ENCODE peak calls at places on chromosomes 16 and 17, in six cellular contexts. One of them, this sample, is unnamed. For H3K9me3, the result is how much of the 10 kb centered on the place peaks cover.

GRCh38 chr17:66727634-66728570 is 107.0 kb upstream of the CACNG5 start:
- DNase-seq in thoracic aorta: no peak
- DNase-seq in heart right ventricle: peak
- DNase-seq in suprapubic skin: no peak
- DNase-seq in adrenal gland: peak
- DNase-seq in neural progenitor cell: peak
- DNase-seq in this sample: peak

GRCh38 chr17:58932956-58933355 is 173.7 kb downstream of the TRIM37 start:
- DNase-seq in thoracic aorta: no peak
- DNase-seq in heart right ventricle: no peak
- DNase-seq in suprapubic skin: no peak
- DNase-seq in adrenal gland: no peak
- DNase-seq in neural progenitor cell: no peak
- DNase-seq in this sample: no peak

GRCh38 chr16:64933890-64934289 is 188.0 kb downstream of the CDH11 start:
- DNase-seq in thoracic aorta: no peak
- DNase-seq in heart right ventricle: no peak
- DNase-seq in suprapubic skin: no peak
- DNase-seq in adrenal gland: peak
- DNase-seq in neural progenitor cell: peak
- DNase-seq in this sample: no peak

GRCh38 chr16:80824623-80825364 is 20.4 kb upstream of the CDYL2 start:
- DNase-seq in thoracic aorta: no peak
- DNase-seq in heart right ventricle: no peak
- DNase-seq in suprapubic skin: no peak
- DNase-seq in adrenal gland: peak
- DNase-seq in neural progenitor cell: peak
- DNase-seq in this sample: no peak

GRCh38 chr17:73650147-73650546 is 5.9 kb upstream of the SDK2 start:
- DNase-seq in thoracic aorta: no peak
- DNase-seq in heart right ventricle: no peak
- DNase-seq in suprapubic skin: no peak
- DNase-seq in adrenal gland: peak
- DNase-seq in neural progenitor cell: peak
- DNase-seq in this sample: no peak

GRCh38 chr17:50274142-50274944 is at the start of gene TMEM92:
- DNase-seq in thoracic aorta: no peak
- DNase-seq in heart right ventricle: no peak
- DNase-seq in suprapubic skin: no peak
- DNase-seq in adrenal gland: no peak
- DNase-seq in neural progenitor cell: peak
- DNase-seq in this sample: no peak

GRCh38 chr16:18853694-18854093 is 52.3 kb upstream of the ARL6IP1 start:
- DNase-seq in thoracic aorta: no peak
- DNase-seq in heart right ventricle: no peak
- DNase-seq in suprapubic skin: no peak
- DNase-seq in adrenal gland: no peak
- DNase-seq in neural progenitor cell: no peak
- DNase-seq in this sample: no peak

GRCh38 chr16:906296-906695 is 64.5 kb downstream of the LMF1 start:
- DNase-seq in thoracic aorta: no peak
- DNase-seq in heart right ventricle: no peak
- DNase-seq in suprapubic skin: no peak
- DNase-seq in adrenal gland: no peak
- DNase-seq in neural progenitor cell: no peak
- DNase-seq in this sample: no peak

GRCh38 chr17:52995127-52995526 is 827.6 kb upstream of the KIF2B start:
- DNase-seq in thoracic aorta: no peak
- DNase-seq in heart right ventricle: no peak
- DNase-seq in suprapubic skin: no peak
- DNase-seq in adrenal gland: no peak
- DNase-seq in neural progenitor cell: no peak
- DNase-seq in this sample: no peak

GRCh38 chr17:18198530-18198929 is 14.9 kb downstream of the ALKBH5 start:
- DNase-seq in thoracic aorta: no peak
- DNase-seq in heart right ventricle: no peak
- DNase-seq in suprapubic skin: no peak
- DNase-seq in adrenal gland: no peak
- DNase-seq in neural progenitor cell: no peak
- DNase-seq in this sample: no peak

GRCh38 chr16:35252356-35252936 is 1793.0 kb downstream of the TP53TG3F start:
- DNase-seq in thoracic aorta: no peak
- DNase-seq in heart right ventricle: no peak
- DNase-seq in suprapubic skin: no peak
- DNase-seq in adrenal gland: no peak
- DNase-seq in neural progenitor cell: no peak
- DNase-seq in this sample: no peak

GRCh38 chr16:35258381-35258780 is 1799.0 kb downstream of the TP53TG3F start:
- DNase-seq in thoracic aorta: no peak
- DNase-seq in heart right ventricle: no peak
- DNase-seq in suprapubic skin: no peak
- DNase-seq in adrenal gland: no peak
- DNase-seq in neural progenitor cell: no peak
- DNase-seq in this sample: no peak

GRCh38 chr16:35255186-35255803 is 1795.9 kb downstream of the TP53TG3F start:
- DNase-seq in thoracic aorta: no peak
- DNase-seq in heart right ventricle: no peak
- DNase-seq in suprapubic skin: no peak
- DNase-seq in adrenal gland: no peak
- DNase-seq in neural progenitor cell: no peak
- DNase-seq in this sample: no peak

GRCh38 chr16:35255816-35256215 is 1796.4 kb downstream of the TP53TG3F start:
- DNase-seq in thoracic aorta: no peak
- DNase-seq in heart right ventricle: no peak
- DNase-seq in suprapubic skin: no peak
- DNase-seq in adrenal gland: no peak
- DNase-seq in neural progenitor cell: no peak
- DNase-seq in this sample: no peak
- H3K9me3 ChIP-seq in thoracic aorta: under half
- H3K9me3 ChIP-seq in heart right ventricle: under half
- H3K9me3 ChIP-seq in suprapubic skin: under half
- H3K9me3 ChIP-seq in adrenal gland: under half
- H3K9me3 ChIP-seq in neural progenitor cell: under half
- H3K9me3 ChIP-seq in this sample: under half

DNA sequence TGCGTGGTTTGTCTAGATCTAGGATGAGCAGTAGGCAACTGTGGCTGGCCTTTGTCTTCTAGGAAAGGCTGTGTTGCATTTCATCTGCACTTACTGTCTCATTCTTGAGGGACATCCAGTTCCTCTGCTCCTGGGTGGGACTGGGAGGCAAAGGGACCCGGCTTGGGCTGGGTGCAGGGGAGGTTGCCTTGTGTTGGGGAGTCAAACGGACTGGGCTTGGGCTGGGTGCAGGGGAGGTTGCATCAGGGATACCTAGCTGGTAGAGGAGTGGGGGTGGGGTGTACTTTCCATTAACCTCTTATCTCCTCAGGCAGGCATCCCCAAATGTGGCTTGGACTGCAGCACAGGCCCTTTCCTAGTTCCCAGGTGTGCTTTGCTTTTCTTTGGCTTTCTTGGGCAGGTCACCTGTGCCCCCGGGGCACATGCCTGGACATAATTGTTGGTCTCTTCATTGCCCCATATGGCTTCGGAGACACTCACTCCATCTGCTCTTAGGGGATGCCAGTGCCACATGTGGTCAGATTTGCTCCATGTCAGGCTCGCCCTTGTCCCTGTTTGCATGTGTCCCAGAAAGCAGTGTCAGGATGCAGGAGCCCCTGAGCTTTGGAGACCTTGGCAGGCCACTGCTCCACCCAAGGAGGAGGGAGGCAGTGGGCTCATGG is 1682.9 kb downstream of the TP53TG3F start:
- DNase-seq in thoracic aorta: no peak
- DNase-seq in heart right ventricle: no peak
- DNase-seq in suprapubic skin: no peak
- DNase-seq in adrenal gland: no peak
- DNase-seq in neural progenitor cell: no peak
- DNase-seq in this sample: no peak
- H3K9me3 ChIP-seq in thoracic aorta: under half
- H3K9me3 ChIP-seq in heart right ventricle: under half
- H3K9me3 ChIP-seq in suprapubic skin: under half
- H3K9me3 ChIP-seq in adrenal gland: under half
- H3K9me3 ChIP-seq in neural progenitor cell: under half
- H3K9me3 ChIP-seq in this sample: under half

DNA sequence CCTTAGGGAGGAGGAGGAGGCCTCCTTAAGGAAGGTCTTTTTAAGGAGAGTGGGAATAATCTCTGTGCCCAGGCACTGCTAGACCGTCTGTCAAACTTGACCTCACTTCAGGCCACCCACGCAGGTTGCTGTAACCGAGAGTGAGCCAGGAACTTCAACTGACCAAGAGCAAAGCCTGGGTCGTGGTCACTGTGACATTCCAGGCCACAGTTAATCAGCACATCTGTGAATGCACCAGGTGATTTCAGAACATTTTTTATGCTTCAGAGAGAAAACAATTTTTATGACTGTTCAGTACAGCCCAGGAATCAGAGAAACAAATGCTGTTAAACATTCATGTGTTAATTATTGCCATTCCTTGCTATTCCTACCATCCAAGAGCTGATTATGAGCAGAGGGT is 226.6 kb upstream of the ASIC2 start:
- DNase-seq in thoracic aorta: no peak
- DNase-seq in heart right ventricle: no peak
- DNase-seq in suprapubic skin: no peak
- DNase-seq in adrenal gland: no peak
- DNase-seq in neural progenitor cell: no peak
- DNase-seq in this sample: no peak
- H3K9me3 ChIP-seq in thoracic aorta: under half
- H3K9me3 ChIP-seq in heart right ventricle: under half
- H3K9me3 ChIP-seq in suprapubic skin: under half
- H3K9me3 ChIP-seq in adrenal gland: under half
- H3K9me3 ChIP-seq in neural progenitor cell: under half
- H3K9me3 ChIP-seq in this sample: under half

GRCh38 chr16:10947211-10947787 is 2.9 kb downstream of the CLEC16A start:
- DNase-seq in thoracic aorta: no peak
- DNase-seq in heart right ventricle: no peak
- DNase-seq in suprapubic skin: no peak
- DNase-seq in adrenal gland: no peak
- DNase-seq in neural progenitor cell: no peak
- DNase-seq in this sample: no peak

GRCh38 chr16:10949424-10949970 is 5.1 kb downstream of the CLEC16A start:
- DNase-seq in thoracic aorta: no peak
- DNase-seq in heart right ventricle: no peak
- DNase-seq in suprapubic skin: no peak
- DNase-seq in adrenal gland: no peak
- DNase-seq in neural progenitor cell: peak
- DNase-seq in this sample: no peak

GRCh38 chr16:10950393-10950792 is 6.0 kb downstream of the CLEC16A start:
- DNase-seq in thoracic aorta: no peak
- DNase-seq in heart right ventricle: no peak
- DNase-seq in suprapubic skin: no peak
- DNase-seq in adrenal gland: no peak
- DNase-seq in neural progenitor cell: no peak
- DNase-seq in this sample: no peak

GRCh38 chr16:10954903-10955302 is 10.5 kb downstream of the CLEC16A start:
- DNase-seq in thoracic aorta: no peak
- DNase-seq in heart right ventricle: no peak
- DNase-seq in suprapubic skin: no peak
- DNase-seq in adrenal gland: no peak
- DNase-seq in neural progenitor cell: no peak
- DNase-seq in this sample: no peak

GRCh38 chr16:10951016-10951415 is 6.7 kb downstream of the CLEC16A start:
- DNase-seq in thoracic aorta: no peak
- DNase-seq in heart right ventricle: no peak
- DNase-seq in suprapubic skin: no peak
- DNase-seq in adrenal gland: no peak
- DNase-seq in neural progenitor cell: no peak
- DNase-seq in this sample: no peak
- H3K9me3 ChIP-seq in thoracic aorta: under half
- H3K9me3 ChIP-seq in heart right ventricle: under half
- H3K9me3 ChIP-seq in suprapubic skin: under half
- H3K9me3 ChIP-seq in adrenal gland: under half
- H3K9me3 ChIP-seq in neural progenitor cell: under half
- H3K9me3 ChIP-seq in this sample: under half

DNA sequence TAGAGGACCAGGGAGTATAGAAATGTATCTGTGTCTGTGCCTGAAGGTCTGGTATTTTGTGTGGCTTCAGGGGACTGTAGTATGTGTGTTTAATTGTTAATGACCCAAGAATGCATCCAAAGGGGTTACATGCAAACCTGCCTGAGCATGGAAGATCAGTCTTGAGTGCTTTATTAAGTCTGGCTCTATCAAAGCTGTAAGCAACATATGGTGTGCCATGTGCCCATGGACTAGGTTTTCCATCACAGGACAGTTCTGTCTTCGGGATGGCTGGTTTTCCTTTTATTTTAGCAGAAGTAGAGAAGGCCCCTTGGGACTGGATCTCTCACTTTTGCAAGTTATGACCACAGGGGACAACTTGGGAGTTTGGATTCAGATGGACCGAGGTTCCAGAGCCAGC is 18.2 kb downstream of the RBFOX1 start:
- DNase-seq in thoracic aorta: no peak
- DNase-seq in heart right ventricle: no peak
- DNase-seq in suprapubic skin: no peak
- DNase-seq in adrenal gland: no peak
- DNase-seq in neural progenitor cell: no peak
- DNase-seq in this sample: no peak
- H3K9me3 ChIP-seq in thoracic aorta: under half
- H3K9me3 ChIP-seq in heart right ventricle: under half
- H3K9me3 ChIP-seq in suprapubic skin: under half
- H3K9me3 ChIP-seq in adrenal gland: under half
- H3K9me3 ChIP-seq in neural progenitor cell: under half
- H3K9me3 ChIP-seq in this sample: under half

This sample was measured in T-helper 17 cell.